ENCODE peak calls at places on chromosomes 5 and 9, in five cellular contexts. Q is left colon; T is neural crest cell; K is HTR-8/SVneo; Y is CD4-positive, alpha-beta memory T cell. G is an unnamed sample.

GRCh38 chr5:134577796-134578577 is 52.5 kb downstream of the JADE2 start:
- DNase-seq in K (peak; percentile 78), Y (peak; percentile 69), Q (peak; percentile 89), T (peak; percentile 84), G (peak; percentile 63)

GRCh38 chr9:127781821-127782220 is 3.4 kb upstream of the SH2D3C start:
- DNase-seq in K (no peak), Y (no peak), T (no peak), Q (no peak), G (no peak)

GRCh38 chr9:20358201-20358600 is 264.1 kb downstream of the MLLT3 start:
- DNase-seq in K (no peak), T (no peak), Q (no peak), Y (no peak), G (no peak)

GRCh38 chr9:13665418-13666066 is 386.1 kb upstream of the MPDZ start:
- DNase-seq in K (peak; percentile 5), T (no peak), Q (no peak), Y (no peak), G (no peak)

GRCh38 chr5:124651663-124652513 is 94.6 kb downstream of the ZNF608 start:
- DNase-seq in K (peak; percentile 71), Q (peak; percentile 84), T (peak; percentile 73), Y (no peak), G (peak; percentile 30)

GRCh38 chr5:10262995-10263394 is 12.9 kb downstream of the CCT5 start:
- DNase-seq in T (no peak), Y (no peak), K (no peak), Q (no peak), G (no peak)

GRCh38 chr5:147234825-147235635 is at the start of gene STK32A:
- DNase-seq in K (peak; percentile 34), Y (no peak), T (peak; percentile 48), Q (peak; percentile 50), G (no peak)

GRCh38 chr5:158464383-158464782 is 605.4 kb upstream of the CLINT1 start:
- DNase-seq in T (no peak), Y (no peak), K (no peak), Q (no peak), G (no peak)

GRCh38 chr5:159412284-159413046 is 82.2 kb upstream of the IL12B start:
- DNase-seq in Q (peak; percentile 10), Y (peak; percentile 83), K (no peak), T (no peak), G (peak; percentile 79)

GRCh38 chr5:109703827-109704226 is 14.1 kb downstream of the MAN2A1 start:
- DNase-seq in K (no peak), Y (no peak), Q (no peak), T (no peak), G (no peak)

GRCh38 chr9:117405950-117406705 is 8.7 kb downstream of the ASTN2 start:
- DNase-seq in K (no peak), T (no peak), Y (no peak), Q (no peak), G (no peak)